ENCODE peak calls at places on chromosomes 12 and 14, in ten cellular contexts. One of them, this sample, is unnamed.

GRCh38 chr12:21683115-21683514 is 25.5 kb upstream of the LDHB start:
- DNase-seq in H7: no peak
- DNase-seq in cardiac muscle cell: no peak
- DNase-seq in A673: no peak
- DNase-seq in GM23248: no peak
- DNase-seq in mammary epithelial cell: no peak
- DNase-seq in MM.1S: no peak
- DNase-seq in CD8-positive, alpha-beta T cell: no peak
- DNase-seq in Caco-2: no peak
- DNase-seq in esophagus muscularis mucosa: no peak
- DNase-seq in this sample: no peak

GRCh38 chr14:75427126-75427481 is 718 bp upstream of the JDP2 start:
- DNase-seq in H7: no peak
- DNase-seq in cardiac muscle cell: no peak
- DNase-seq in A673: no peak
- DNase-seq in GM23248: no peak
- DNase-seq in mammary epithelial cell: no peak
- DNase-seq in MM.1S: no peak
- DNase-seq in CD8-positive, alpha-beta T cell: no peak
- DNase-seq in Caco-2: no peak
- DNase-seq in esophagus muscularis mucosa: no peak
- DNase-seq in this sample: peak; percentile 49

GRCh38 chr12:71504471-71504852 is 64.9 kb downstream of the LGR5 start:
- DNase-seq in H7: no peak
- DNase-seq in cardiac muscle cell: peak; percentile 33
- DNase-seq in A673: peak; percentile 91
- DNase-seq in GM23248: no peak
- DNase-seq in mammary epithelial cell: no peak
- DNase-seq in MM.1S: no peak
- DNase-seq in CD8-positive, alpha-beta T cell: no peak
- DNase-seq in Caco-2: no peak
- DNase-seq in esophagus muscularis mucosa: no peak
- DNase-seq in this sample: no peak

GRCh38 chr12:120367252-120367923 is 1.6 kb downstream of the MSI1 start:
- DNase-seq in H7: peak; percentile 76
- DNase-seq in cardiac muscle cell: peak; percentile 62
- DNase-seq in A673: peak; percentile 51
- DNase-seq in GM23248: peak; percentile 31
- DNase-seq in mammary epithelial cell: no peak
- DNase-seq in MM.1S: no peak
- DNase-seq in CD8-positive, alpha-beta T cell: no peak
- DNase-seq in Caco-2: peak; percentile 30
- DNase-seq in esophagus muscularis mucosa: no peak
- DNase-seq in this sample: no peak

GRCh38 chr14:85534435-85534834 is 4.5 kb downstream of the FLRT2 start:
- DNase-seq in H7: peak; percentile 22
- DNase-seq in cardiac muscle cell: peak; percentile 46
- DNase-seq in A673: peak; percentile 61
- DNase-seq in GM23248: peak; percentile 58
- DNase-seq in mammary epithelial cell: peak; percentile 25
- DNase-seq in MM.1S: no peak
- DNase-seq in CD8-positive, alpha-beta T cell: no peak
- DNase-seq in Caco-2: no peak
- DNase-seq in esophagus muscularis mucosa: no peak
- DNase-seq in this sample: no peak

GRCh38 chr14:49641697-49642129 is 6.7 kb upstream of the DNAAF2 start:
- DNase-seq in H7: no peak
- DNase-seq in cardiac muscle cell: no peak
- DNase-seq in A673: no peak
- DNase-seq in GM23248: no peak
- DNase-seq in mammary epithelial cell: no peak
- DNase-seq in MM.1S: no peak
- DNase-seq in CD8-positive, alpha-beta T cell: no peak
- DNase-seq in Caco-2: peak; percentile 86
- DNase-seq in esophagus muscularis mucosa: no peak
- DNase-seq in this sample: no peak

GRCh38 chr12:78835493-78835892 is 29.1 kb upstream of the SYT1 start:
- DNase-seq in H7: no peak
- DNase-seq in cardiac muscle cell: no peak
- DNase-seq in A673: no peak
- DNase-seq in GM23248: no peak
- DNase-seq in mammary epithelial cell: no peak
- DNase-seq in MM.1S: no peak
- DNase-seq in CD8-positive, alpha-beta T cell: no peak
- DNase-seq in Caco-2: no peak
- DNase-seq in esophagus muscularis mucosa: no peak
- DNase-seq in this sample: no peak

GRCh38 chr12:131808744-131809371 is 19.3 kb upstream of the MMP17 start:
- DNase-seq in H7: peak; percentile 67
- DNase-seq in cardiac muscle cell: no peak
- DNase-seq in A673: no peak
- DNase-seq in GM23248: peak; percentile 68
- DNase-seq in mammary epithelial cell: no peak
- DNase-seq in MM.1S: no peak
- DNase-seq in CD8-positive, alpha-beta T cell: no peak
- DNase-seq in Caco-2: no peak
- DNase-seq in esophagus muscularis mucosa: no peak
- DNase-seq in this sample: peak; percentile 47

GRCh38 chr12:32395031-32395430 is 4.3 kb upstream of the FGD4 start:
- DNase-seq in H7: no peak
- DNase-seq in cardiac muscle cell: no peak
- DNase-seq in A673: peak; percentile 30
- DNase-seq in GM23248: no peak
- DNase-seq in mammary epithelial cell: no peak
- DNase-seq in MM.1S: no peak
- DNase-seq in CD8-positive, alpha-beta T cell: no peak
- DNase-seq in Caco-2: no peak
- DNase-seq in esophagus muscularis mucosa: no peak
- DNase-seq in this sample: no peak

GRCh38 chr14:50311337-50311973 is 574 bp downstream of the L2HGDH start:
- DNase-seq in H7: peak; percentile 22
- DNase-seq in cardiac muscle cell: no peak
- DNase-seq in A673: peak; percentile 51
- DNase-seq in GM23248: no peak
- DNase-seq in mammary epithelial cell: no peak
- DNase-seq in MM.1S: no peak
- DNase-seq in CD8-positive, alpha-beta T cell: no peak
- DNase-seq in Caco-2: no peak
- DNase-seq in esophagus muscularis mucosa: no peak
- DNase-seq in this sample: no peak

GRCh38 chr12:132700212-132700913 is 10.3 kb upstream of the PGAM5 start:
- DNase-seq in H7: no peak
- DNase-seq in cardiac muscle cell: no peak
- DNase-seq in A673: no peak
- DNase-seq in GM23248: peak; percentile 40
- DNase-seq in mammary epithelial cell: no peak
- DNase-seq in MM.1S: no peak
- DNase-seq in CD8-positive, alpha-beta T cell: no peak
- DNase-seq in Caco-2: no peak
- DNase-seq in esophagus muscularis mucosa: no peak
- DNase-seq in this sample: no peak

GRCh38 chr12:28223853-28224252 is 33.6 kb downstream of the CCDC91 start:
- DNase-seq in H7: no peak
- DNase-seq in cardiac muscle cell: no peak
- DNase-seq in A673: no peak
- DNase-seq in GM23248: no peak
- DNase-seq in mammary epithelial cell: no peak
- DNase-seq in MM.1S: peak; percentile 11
- DNase-seq in CD8-positive, alpha-beta T cell: no peak
- DNase-seq in Caco-2: no peak
- DNase-seq in esophagus muscularis mucosa: no peak
- DNase-seq in this sample: no peak

GRCh38 chr12:1870998-1871917 is 47.2 kb downstream of the CACNA2D4 start:
- DNase-seq in H7: no peak
- DNase-seq in cardiac muscle cell: no peak
- DNase-seq in A673: no peak
- DNase-seq in GM23248: no peak
- DNase-seq in mammary epithelial cell: no peak
- DNase-seq in MM.1S: no peak
- DNase-seq in CD8-positive, alpha-beta T cell: no peak
- DNase-seq in Caco-2: no peak
- DNase-seq in esophagus muscularis mucosa: peak; percentile 17
- DNase-seq in this sample: no peak

GRCh38 chr12:6962285-6963015 is 8.0 kb downstream of the PHB2 start:
- DNase-seq in H7: peak; percentile 79
- DNase-seq in cardiac muscle cell: peak; percentile 9
- DNase-seq in A673: no peak
- DNase-seq in GM23248: no peak
- DNase-seq in mammary epithelial cell: no peak
- DNase-seq in MM.1S: peak; percentile 3
- DNase-seq in CD8-positive, alpha-beta T cell: no peak
- DNase-seq in Caco-2: peak; percentile 90
- DNase-seq in esophagus muscularis mucosa: no peak
- DNase-seq in this sample: no peak

GRCh38 chr12:41189395-41190251 is 1.5 kb downstream of the PDZRN4 start:
- DNase-seq in H7: peak; percentile 26
- DNase-seq in cardiac muscle cell: peak; percentile 39
- DNase-seq in A673: peak; percentile 5
- DNase-seq in GM23248: peak; percentile 11
- DNase-seq in mammary epithelial cell: peak; percentile 1
- DNase-seq in MM.1S: no peak
- DNase-seq in CD8-positive, alpha-beta T cell: no peak
- DNase-seq in Caco-2: no peak
- DNase-seq in esophagus muscularis mucosa: no peak
- DNase-seq in this sample: no peak

GRCh38 chr14:91745329-91745728 is 13.4 kb upstream of the CATSPERB start:
- DNase-seq in H7: no peak
- DNase-seq in cardiac muscle cell: no peak
- DNase-seq in A673: no peak
- DNase-seq in GM23248: no peak
- DNase-seq in mammary epithelial cell: peak; percentile 40
- DNase-seq in MM.1S: no peak
- DNase-seq in CD8-positive, alpha-beta T cell: no peak
- DNase-seq in Caco-2: no peak
- DNase-seq in esophagus muscularis mucosa: no peak
- DNase-seq in this sample: no peak

GRCh38 chr14:91751719-91752118 is 19.8 kb upstream of the CATSPERB start:
- DNase-seq in H7: no peak
- DNase-seq in cardiac muscle cell: no peak
- DNase-seq in A673: no peak
- DNase-seq in GM23248: no peak
- DNase-seq in mammary epithelial cell: no peak
- DNase-seq in MM.1S: no peak
- DNase-seq in CD8-positive, alpha-beta T cell: no peak
- DNase-seq in Caco-2: no peak
- DNase-seq in esophagus muscularis mucosa: no peak
- DNase-seq in this sample: no peak

GRCh38 chr14:91749857-91750256 is 18.0 kb upstream of the CATSPERB start:
- DNase-seq in H7: no peak
- DNase-seq in cardiac muscle cell: no peak
- DNase-seq in A673: peak; percentile 43
- DNase-seq in GM23248: no peak
- DNase-seq in mammary epithelial cell: no peak
- DNase-seq in MM.1S: no peak
- DNase-seq in CD8-positive, alpha-beta T cell: no peak
- DNase-seq in Caco-2: no peak
- DNase-seq in esophagus muscularis mucosa: no peak
- DNase-seq in this sample: no peak

GRCh38 chr14:91750634-91751198 is 18.8 kb upstream of the CATSPERB start:
- DNase-seq in H7: no peak
- DNase-seq in cardiac muscle cell: no peak
- DNase-seq in A673: no peak
- DNase-seq in GM23248: no peak
- DNase-seq in mammary epithelial cell: no peak
- DNase-seq in MM.1S: no peak
- DNase-seq in CD8-positive, alpha-beta T cell: no peak
- DNase-seq in Caco-2: no peak
- DNase-seq in esophagus muscularis mucosa: no peak
- DNase-seq in this sample: no peak

GRCh38 chr14:91748049-91748448 is 16.2 kb upstream of the CATSPERB start:
- DNase-seq in H7: no peak
- DNase-seq in cardiac muscle cell: no peak
- DNase-seq in A673: no peak
- DNase-seq in GM23248: no peak
- DNase-seq in mammary epithelial cell: no peak
- DNase-seq in MM.1S: no peak
- DNase-seq in CD8-positive, alpha-beta T cell: no peak
- DNase-seq in Caco-2: no peak
- DNase-seq in esophagus muscularis mucosa: no peak
- DNase-seq in this sample: no peak
- H3K4me3 ChIP-seq in H7: no peak overlapping the region
- H3K4me3 ChIP-seq in cardiac muscle cell: no peak overlapping the region
- H3K4me3 ChIP-seq in A673: no peak overlapping the region
- H3K4me3 ChIP-seq in GM23248: no peak overlapping the region
- H3K4me3 ChIP-seq in mammary epithelial cell: no peak overlapping the region
- H3K4me3 ChIP-seq in MM.1S: no peak overlapping the region
- H3K4me3 ChIP-seq in CD8-positive, alpha-beta T cell: no peak overlapping the region
- H3K4me3 ChIP-seq in Caco-2: no peak overlapping the region
- H3K4me3 ChIP-seq in esophagus muscularis mucosa: no peak overlapping the region
- H3K4me3 ChIP-seq in this sample: no peak overlapping the region

DNA sequence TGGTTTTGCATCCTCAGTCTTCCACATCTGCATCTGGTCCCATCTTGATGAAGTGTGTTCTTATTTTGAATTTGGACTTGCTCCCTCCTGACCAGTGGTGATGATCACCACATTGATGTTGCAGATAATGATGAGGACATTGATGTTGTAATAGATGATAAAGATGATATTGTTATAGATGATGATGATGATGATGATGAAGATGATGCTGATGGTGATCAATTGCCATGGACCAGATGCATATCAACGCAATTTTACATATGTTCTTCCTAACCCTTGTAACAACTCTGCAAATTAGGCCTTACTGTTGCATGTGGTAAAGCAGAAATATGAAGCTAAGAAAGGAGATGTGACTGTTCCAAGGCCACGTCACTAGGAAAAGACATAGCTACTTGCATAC is 380.3 kb upstream of the TBX3 start:
- DNase-seq in H7: no peak
- DNase-seq in cardiac muscle cell: no peak
- DNase-seq in A673: no peak
- DNase-seq in GM23248: no peak
- DNase-seq in mammary epithelial cell: no peak
- DNase-seq in MM.1S: no peak
- DNase-seq in CD8-positive, alpha-beta T cell: no peak
- DNase-seq in Caco-2: no peak
- DNase-seq in esophagus muscularis mucosa: no peak
- DNase-seq in this sample: no peak
- H3K4me3 ChIP-seq in H7: no peak overlapping the region
- H3K4me3 ChIP-seq in cardiac muscle cell: no peak overlapping the region
- H3K4me3 ChIP-seq in A673: no peak overlapping the region
- H3K4me3 ChIP-seq in GM23248: no peak overlapping the region
- H3K4me3 ChIP-seq in mammary epithelial cell: no peak overlapping the region
- H3K4me3 ChIP-seq in MM.1S: no peak overlapping the region
- H3K4me3 ChIP-seq in CD8-positive, alpha-beta T cell: no peak overlapping the region
- H3K4me3 ChIP-seq in Caco-2: no peak overlapping the region
- H3K4me3 ChIP-seq in esophagus muscularis mucosa: no peak overlapping the region
- H3K4me3 ChIP-seq in this sample: no peak overlapping the region

GRCh38 chr12:103957865-103958388 is 7.7 kb upstream of the TDG start:
- DNase-seq in H7: no peak
- DNase-seq in cardiac muscle cell: no peak
- DNase-seq in A673: no peak
- DNase-seq in GM23248: no peak
- DNase-seq in mammary epithelial cell: no peak
- DNase-seq in MM.1S: no peak
- DNase-seq in CD8-positive, alpha-beta T cell: no peak
- DNase-seq in Caco-2: no peak
- DNase-seq in esophagus muscularis mucosa: no peak
- DNase-seq in this sample: no peak
- H3K4me3 ChIP-seq in H7: peak overlapping the region; percentile 95
- H3K4me3 ChIP-seq in cardiac muscle cell: peak overlapping the region; percentile 89
- H3K4me3 ChIP-seq in A673: peak overlapping the region; percentile 96
- H3K4me3 ChIP-seq in GM23248: peak overlapping the region; percentile 88
- H3K4me3 ChIP-seq in mammary epithelial cell: no peak overlapping the region
- H3K4me3 ChIP-seq in MM.1S: peak overlapping the region; percentile 84
- H3K4me3 ChIP-seq in CD8-positive, alpha-beta T cell: peak overlapping the region; percentile 65
- H3K4me3 ChIP-seq in Caco-2: peak overlapping the region; percentile 97
- H3K4me3 ChIP-seq in esophagus muscularis mucosa: peak overlapping the region; percentile 60
- H3K4me3 ChIP-seq in this sample: peak overlapping the region; percentile 86

GRCh38 chr14:19906665-19907064 is 13.7 kb upstream of the OR4K5 start:
- DNase-seq in H7: no peak
- DNase-seq in cardiac muscle cell: no peak
- DNase-seq in A673: no peak
- DNase-seq in GM23248: no peak
- DNase-seq in mammary epithelial cell: no peak
- DNase-seq in MM.1S: no peak
- DNase-seq in CD8-positive, alpha-beta T cell: no peak
- DNase-seq in Caco-2: no peak
- DNase-seq in esophagus muscularis mucosa: no peak
- DNase-seq in this sample: no peak
- H3K4me3 ChIP-seq in H7: no peak overlapping the region
- H3K4me3 ChIP-seq in cardiac muscle cell: no peak overlapping the region
- H3K4me3 ChIP-seq in A673: no peak overlapping the region
- H3K4me3 ChIP-seq in GM23248: no peak overlapping the region
- H3K4me3 ChIP-seq in mammary epithelial cell: no peak overlapping the region
- H3K4me3 ChIP-seq in MM.1S: no peak overlapping the region
- H3K4me3 ChIP-seq in CD8-positive, alpha-beta T cell: no peak overlapping the region
- H3K4me3 ChIP-seq in Caco-2: no peak overlapping the region
- H3K4me3 ChIP-seq in esophagus muscularis mucosa: no peak overlapping the region
- H3K4me3 ChIP-seq in this sample: no peak overlapping the region

This sample was measured in OCI-LY7.